ENCODE peak calls at places on chromosomes 1 and 21, in ten cellular contexts. B is NCI-H774; J is CD4-positive, alpha-beta T cell; P is adrenal gland; C is amniotic epithelial cell; V is RPMI7951; S is pancreas; R is activated CD4-positive, alpha-beta memory T cell treated with anti-CD3 and anti-CD28 coated beads, Interleukin-2, amount 10 ng/mL, durations not matched to agents 7 days and 5 days; L is NCI-H1048; U is germinal center. F is an unnamed sample.

GRCh38 chr1:28594661-28595411 is 2.8 kb downstream of the RAB42 start:
- DNase-seq in B (no peak), J (no peak), P (no peak), C (no peak), V (peak; percentile 90), S (no peak), R (no peak), L (no peak), U (no peak), F (no peak)

GRCh38 chr1:8460132-8460544 is 142.2 kb downstream of the SLC45A1 start:
- DNase-seq in B (no peak), J (no peak), P (no peak), C (no peak), V (no peak), S (no peak), R (no peak), L (no peak), U (no peak), F (peak; percentile 36)

GRCh38 chr1:16420719-16421118 is 16.5 kb downstream of the SPATA21 start:
- DNase-seq in B (no peak), J (peak; percentile 47), P (no peak), C (no peak), V (peak; percentile 14), S (no peak), R (peak; percentile 76), L (no peak), U (peak; percentile 60), F (no peak)

GRCh38 chr1:109193653-109194590 is 19.8 kb upstream of the SARS1 start:
- DNase-seq in B (no peak), J (peak; percentile 34), P (peak; percentile 62), C (no peak), V (no peak), S (no peak), R (peak; percentile 68), L (no peak), U (peak; percentile 79), F (peak; percentile 42)

GRCh38 chr1:1217621-1218523 is 3.9 kb upstream of the TNFRSF4 start:
- DNase-seq in B (no peak), J (no peak), P (no peak), C (peak; percentile 49), V (no peak), S (no peak), R (no peak), L (no peak), U (no peak), F (peak; percentile 43)

GRCh38 chr1:246417152-246417812 is 89.8 kb downstream of the SMYD3 start:
- DNase-seq in B (no peak), J (no peak), P (no peak), C (peak; percentile 48), V (peak; percentile 93), S (no peak), R (no peak), L (no peak), U (no peak), F (peak; percentile 80)

GRCh38 chr1:162328507-162328906 is 48.1 kb downstream of the SPATA46 start:
- DNase-seq in B (peak; percentile 4), J (no peak), P (no peak), C (no peak), V (no peak), S (no peak), R (no peak), L (peak; percentile 20), U (no peak), F (no peak)

GRCh38 chr1:97942161-97943123 is 21.6 kb upstream of the DPYD start:
- DNase-seq in B (no peak), J (no peak), P (no peak), C (no peak), V (no peak), S (no peak), R (no peak), L (no peak), U (no peak), F (no peak)

GRCh38 chr1:155241069-155241679 is 14.1 kb downstream of the ENTREP3 start:
- DNase-seq in B (peak; percentile 83), J (peak; percentile 51), P (peak; percentile 76), C (peak; percentile 74), V (peak; percentile 86), S (peak; percentile 47), R (peak; percentile 80), L (peak; percentile 71), U (peak; percentile 75), F (peak; percentile 85)

GRCh38 chr1:39255212-39255611 is 50.7 kb downstream of the MACF1 start:
- DNase-seq in B (no peak), J (no peak), P (no peak), C (peak; percentile 73), V (peak; percentile 26), S (no peak), R (no peak), L (no peak), U (no peak), F (peak; percentile 34)

GRCh38 chr1:213989740-213990472 is 2.1 kb downstream of the PROX1 start:
- DNase-seq in B (peak; percentile 91), J (no peak), P (no peak), C (no peak), V (peak; percentile 39), S (no peak), R (no peak), L (no peak), U (no peak), F (peak; percentile 10)

GRCh38 chr1:119101563-119101962 is 38.9 kb downstream of the WARS2 start:
- DNase-seq in B (no peak), J (no peak), P (no peak), C (peak; percentile 99), V (peak; percentile 50), S (no peak), R (no peak), L (no peak), U (no peak), F (peak; percentile 73)

GRCh38 chr1:227897704-227898438 is 49.9 kb downstream of the WNT9A start:
- DNase-seq in B (no peak), J (no peak), P (peak; percentile 4), C (no peak), V (no peak), S (no peak), R (peak; percentile 14), L (no peak), U (no peak), F (no peak)

GRCh38 chr1:115837762-115838421 is 3.0 kb downstream of the NHLH2 start:
- DNase-seq in B (no peak), J (no peak), P (no peak), C (no peak), V (no peak), S (peak; percentile 80), R (no peak), L (no peak), U (no peak), F (no peak)

GRCh38 chr1:9589144-9589718 is 520 bp downstream of the TMEM201 start:
- DNase-seq in B (no peak), J (peak; percentile 27), P (no peak), C (peak; percentile 16), V (peak; percentile 42), S (peak; percentile 74), R (peak; percentile 56), L (no peak), U (peak; percentile 40), F (peak; percentile 68)

GRCh38 chr1:205604825-205605544 is 26.8 kb downstream of the ELK4 start:
- DNase-seq in B (no peak), J (no peak), P (no peak), C (no peak), V (peak; percentile 23), S (no peak), R (no peak), L (no peak), U (no peak), F (peak; percentile 28)

GRCh38 chr1:61079276-61079897 is 3.0 kb upstream of the NFIA start:
- DNase-seq in B (no peak), J (no peak), P (no peak), C (no peak), V (no peak), S (no peak), R (no peak), L (no peak), U (no peak), F (no peak)

GRCh38 chr1:32138965-32139364 is 31.1 kb downstream of the KPNA6 start:
- DNase-seq in B (peak; percentile 60), J (no peak), P (no peak), C (peak; percentile 30), V (peak; percentile 18), S (no peak), R (no peak), L (no peak), U (no peak), F (no peak)

GRCh38 chr1:6724517-6725141 is 23.0 kb upstream of the DNAJC11 start:
- DNase-seq in B (no peak), J (no peak), P (peak; percentile 87), C (peak; percentile 89), V (peak; percentile 84), S (no peak), R (no peak), L (no peak), U (no peak), F (peak; percentile 81)

GRCh38 chr1:174902531-174903099 is 97.1 kb upstream of the CACYBP start:
- DNase-seq in B (no peak), J (no peak), P (no peak), C (no peak), V (no peak), S (no peak), R (no peak), L (peak; percentile 34), U (no peak), F (no peak)

GRCh38 chr21:26495283-26495849 is 77.7 kb downstream of the CYYR1 start:
- DNase-seq in B (no peak), J (no peak), P (no peak), C (peak; percentile 7), V (peak; percentile 16), S (no peak), R (no peak), L (no peak), U (no peak), F (no peak)

GRCh38 chr1:84643183-84643582 is 47.1 kb downstream of the SSX2IP start:
- DNase-seq in B (no peak), J (no peak), P (no peak), C (no peak), V (no peak), S (no peak), R (no peak), L (no peak), U (no peak), F (no peak)

GRCh38 chr1:202189919-202190715 is 3.5 kb upstream of the LGR6 start:
- DNase-seq in B (no peak), J (no peak), P (no peak), C (no peak), V (peak; percentile 73), S (peak; percentile 35), R (no peak), L (no peak), U (no peak), F (no peak)

GRCh38 chr1:1284370-1285101 is 4.3 kb downstream of the SCNN1D start:
- DNase-seq in B (no peak), J (no peak), P (no peak), C (no peak), V (no peak), S (peak; percentile 74), R (no peak), L (no peak), U (no peak), F (no peak)

GRCh38 chr1:93015590-93015989 is 54.3 kb upstream of the DIPK1A start:
- DNase-seq in B (no peak), J (no peak), P (no peak), C (peak; percentile 11), V (no peak), S (no peak), R (no peak), L (no peak), U (no peak), F (no peak)

GRCh38 chr1:198232940-198233675 is 76.3 kb downstream of the NEK7 start:
- DNase-seq in B (no peak), J (no peak), P (no peak), C (no peak), V (no peak), S (no peak), R (no peak), L (no peak), U (no peak), F (no peak)

GRCh38 chr1:219430419-219430818 is 182.5 kb downstream of the ZC3H11B start:
- DNase-seq in B (no peak), J (no peak), P (no peak), C (peak; percentile 64), V (peak; percentile 6), S (no peak), R (no peak), L (no peak), U (no peak), F (no peak)

GRCh38 chr1:20366766-20367602 is 76.3 kb downstream of the VWA5B1 start:
- DNase-seq in B (no peak), J (no peak), P (peak; percentile 48), C (peak; percentile 13), V (peak; percentile 49), S (peak; percentile 72), R (no peak), L (no peak), U (peak; percentile 31), F (peak; percentile 45)